ENCODE peak calls at places on chromosomes 5 and 9, in nine cellular contexts. One of them, this sample, is unnamed.

GRCh38 chr5:102200861-102201260 is 95.2 kb downstream of the SLCO4C1 start:
- DNase-seq in NB4: no peak
- DNase-seq in NCI-H2081: no peak
- DNase-seq in OCI-M1: no peak
- DNase-seq in COR-L47: no peak
- DNase-seq in ACHN: no peak
- DNase-seq in skeletal muscle cell: no peak
- DNase-seq in H54: no peak
- DNase-seq in T-helper 2 cell: no peak
- DNase-seq in this sample: no peak

GRCh38 chr9:124439086-124439485 is 11.2 kb upstream of the ADGRD2 start:
- DNase-seq in NB4: no peak
- DNase-seq in NCI-H2081: no peak
- DNase-seq in OCI-M1: no peak
- DNase-seq in COR-L47: no peak
- DNase-seq in ACHN: no peak
- DNase-seq in skeletal muscle cell: no peak
- DNase-seq in H54: no peak
- DNase-seq in T-helper 2 cell: no peak
- DNase-seq in this sample: no peak

GRCh38 chr5:9324348-9325056 is 221.4 kb downstream of the SEMA5A start:
- DNase-seq in NB4: no peak
- DNase-seq in NCI-H2081: no peak
- DNase-seq in OCI-M1: no peak
- DNase-seq in COR-L47: no peak
- DNase-seq in ACHN: no peak
- DNase-seq in skeletal muscle cell: peak
- DNase-seq in H54: no peak
- DNase-seq in T-helper 2 cell: no peak
- DNase-seq in this sample: no peak

GRCh38 chr5:1555011-1555807 is 31.4 kb upstream of the LPCAT1 start:
- DNase-seq in NB4: peak
- DNase-seq in NCI-H2081: no peak
- DNase-seq in OCI-M1: no peak
- DNase-seq in COR-L47: peak
- DNase-seq in ACHN: peak
- DNase-seq in skeletal muscle cell: peak
- DNase-seq in H54: peak
- DNase-seq in T-helper 2 cell: no peak
- DNase-seq in this sample: no peak

GRCh38 chr9:16661816-16662215 is 208.7 kb downstream of the BNC2 start:
- DNase-seq in NB4: no peak
- DNase-seq in NCI-H2081: no peak
- DNase-seq in OCI-M1: no peak
- DNase-seq in COR-L47: no peak
- DNase-seq in ACHN: no peak
- DNase-seq in skeletal muscle cell: no peak
- DNase-seq in H54: no peak
- DNase-seq in T-helper 2 cell: no peak
- DNase-seq in this sample: no peak

GRCh38 chr9:107793541-107793940 is 304.0 kb upstream of the KLF4 start:
- DNase-seq in NB4: peak
- DNase-seq in NCI-H2081: no peak
- DNase-seq in OCI-M1: no peak
- DNase-seq in COR-L47: no peak
- DNase-seq in ACHN: no peak
- DNase-seq in skeletal muscle cell: peak
- DNase-seq in H54: no peak
- DNase-seq in T-helper 2 cell: no peak
- DNase-seq in this sample: no peak

GRCh38 chr9:116262421-116262820 is 108.8 kb downstream of the PAPPA start:
- DNase-seq in NB4: no peak
- DNase-seq in NCI-H2081: no peak
- DNase-seq in OCI-M1: no peak
- DNase-seq in COR-L47: no peak
- DNase-seq in ACHN: no peak
- DNase-seq in skeletal muscle cell: no peak
- DNase-seq in H54: no peak
- DNase-seq in T-helper 2 cell: no peak
- DNase-seq in this sample: peak

GRCh38 chr9:92044945-92045344 is 70.3 kb downstream of the SPTLC1 start:
- DNase-seq in NB4: no peak
- DNase-seq in NCI-H2081: no peak
- DNase-seq in OCI-M1: peak
- DNase-seq in COR-L47: no peak
- DNase-seq in ACHN: no peak
- DNase-seq in skeletal muscle cell: no peak
- DNase-seq in H54: no peak
- DNase-seq in T-helper 2 cell: no peak
- DNase-seq in this sample: no peak

GRCh38 chr5:92372766-92373165 is 989.6 kb upstream of the ARRDC3 start:
- DNase-seq in NB4: no peak
- DNase-seq in NCI-H2081: no peak
- DNase-seq in OCI-M1: no peak
- DNase-seq in COR-L47: no peak
- DNase-seq in ACHN: peak
- DNase-seq in skeletal muscle cell: no peak
- DNase-seq in H54: no peak
- DNase-seq in T-helper 2 cell: no peak
- DNase-seq in this sample: no peak

GRCh38 chr5:154573011-154573410 is 95.0 kb upstream of the HAND1 start:
- DNase-seq in NB4: no peak
- DNase-seq in NCI-H2081: no peak
- DNase-seq in OCI-M1: no peak
- DNase-seq in COR-L47: no peak
- DNase-seq in ACHN: no peak
- DNase-seq in skeletal muscle cell: no peak
- DNase-seq in H54: no peak
- DNase-seq in T-helper 2 cell: no peak
- DNase-seq in this sample: no peak

GRCh38 chr9:36991516-36992134 is 42.4 kb downstream of the PAX5 start:
- DNase-seq in NB4: peak
- DNase-seq in NCI-H2081: peak
- DNase-seq in OCI-M1: peak
- DNase-seq in COR-L47: peak
- DNase-seq in ACHN: peak
- DNase-seq in skeletal muscle cell: no peak
- DNase-seq in H54: no peak
- DNase-seq in T-helper 2 cell: no peak
- DNase-seq in this sample: peak

GRCh38 chr9:37914701-37915358 is 10.9 kb upstream of the SLC25A51 start:
- DNase-seq in NB4: no peak
- DNase-seq in NCI-H2081: no peak
- DNase-seq in OCI-M1: no peak
- DNase-seq in COR-L47: no peak
- DNase-seq in ACHN: no peak
- DNase-seq in skeletal muscle cell: no peak
- DNase-seq in H54: no peak
- DNase-seq in T-helper 2 cell: no peak
- DNase-seq in this sample: no peak

GRCh38 chr5:95823738-95824609 is 1.4 kb upstream of the GLRX start:
- DNase-seq in NB4: peak
- DNase-seq in NCI-H2081: no peak
- DNase-seq in OCI-M1: peak
- DNase-seq in COR-L47: no peak
- DNase-seq in ACHN: peak
- DNase-seq in skeletal muscle cell: peak
- DNase-seq in H54: peak
- DNase-seq in T-helper 2 cell: no peak
- DNase-seq in this sample: no peak

GRCh38 chr9:116437411-116438370 is 249.4 kb upstream of the TRIM32 start:
- DNase-seq in NB4: no peak
- DNase-seq in NCI-H2081: no peak
- DNase-seq in OCI-M1: no peak
- DNase-seq in COR-L47: no peak
- DNase-seq in ACHN: no peak
- DNase-seq in skeletal muscle cell: no peak
- DNase-seq in H54: no peak
- DNase-seq in T-helper 2 cell: no peak
- DNase-seq in this sample: no peak

GRCh38 chr9:94929373-94929764 is 202.9 kb downstream of the AOPEP start:
- DNase-seq in NB4: no peak
- DNase-seq in NCI-H2081: no peak
- DNase-seq in OCI-M1: no peak
- DNase-seq in COR-L47: no peak
- DNase-seq in ACHN: no peak
- DNase-seq in skeletal muscle cell: no peak
- DNase-seq in H54: no peak
- DNase-seq in T-helper 2 cell: no peak
- DNase-seq in this sample: no peak

GRCh38 chr5:171137768-171138540 is 171.1 kb upstream of the TLX3 start:
- DNase-seq in NB4: no peak
- DNase-seq in NCI-H2081: no peak
- DNase-seq in OCI-M1: no peak
- DNase-seq in COR-L47: no peak
- DNase-seq in ACHN: peak
- DNase-seq in skeletal muscle cell: peak
- DNase-seq in H54: no peak
- DNase-seq in T-helper 2 cell: no peak
- DNase-seq in this sample: no peak

GRCh38 chr5:90834711-90835110 is 276.1 kb downstream of the ADGRV1 start:
- DNase-seq in NB4: no peak
- DNase-seq in NCI-H2081: no peak
- DNase-seq in OCI-M1: no peak
- DNase-seq in COR-L47: no peak
- DNase-seq in ACHN: no peak
- DNase-seq in skeletal muscle cell: no peak
- DNase-seq in H54: no peak
- DNase-seq in T-helper 2 cell: no peak
- DNase-seq in this sample: no peak

GRCh38 chr5:685262-686171 is 7.6 kb downstream of the TPPP start:
- DNase-seq in NB4: peak
- DNase-seq in NCI-H2081: no peak
- DNase-seq in OCI-M1: no peak
- DNase-seq in COR-L47: no peak
- DNase-seq in ACHN: no peak
- DNase-seq in skeletal muscle cell: no peak
- DNase-seq in H54: no peak
- DNase-seq in T-helper 2 cell: no peak
- DNase-seq in this sample: no peak

GRCh38 chr5:113170707-113171106 is 194.1 kb downstream of the DCP2 start:
- DNase-seq in NB4: no peak
- DNase-seq in NCI-H2081: no peak
- DNase-seq in OCI-M1: no peak
- DNase-seq in COR-L47: no peak
- DNase-seq in ACHN: no peak
- DNase-seq in skeletal muscle cell: no peak
- DNase-seq in H54: no peak
- DNase-seq in T-helper 2 cell: no peak
- DNase-seq in this sample: peak

GRCh38 chr5:62568800-62569432 is 9.7 kb upstream of the LRRC70 start:
- DNase-seq in NB4: no peak
- DNase-seq in NCI-H2081: no peak
- DNase-seq in OCI-M1: no peak
- DNase-seq in COR-L47: no peak
- DNase-seq in ACHN: no peak
- DNase-seq in skeletal muscle cell: no peak
- DNase-seq in H54: no peak
- DNase-seq in T-helper 2 cell: no peak
- DNase-seq in this sample: no peak

GRCh38 chr5:35815089-35815936 is 41.4 kb upstream of the IL7R start:
- DNase-seq in NB4: peak
- DNase-seq in NCI-H2081: peak
- DNase-seq in OCI-M1: peak
- DNase-seq in COR-L47: peak
- DNase-seq in ACHN: no peak
- DNase-seq in skeletal muscle cell: no peak
- DNase-seq in H54: no peak
- DNase-seq in T-helper 2 cell: no peak
- DNase-seq in this sample: peak

GRCh38 chr5:141382469-141383294 is at the start of gene PCDHGA7:
- DNase-seq in NB4: peak
- DNase-seq in NCI-H2081: no peak
- DNase-seq in OCI-M1: no peak
- DNase-seq in COR-L47: no peak
- DNase-seq in ACHN: peak
- DNase-seq in skeletal muscle cell: no peak
- DNase-seq in H54: no peak
- DNase-seq in T-helper 2 cell: no peak
- DNase-seq in this sample: no peak

GRCh38 chr9:126397056-126397455 is 70.4 kb downstream of the MVB12B start:
- DNase-seq in NB4: peak
- DNase-seq in NCI-H2081: no peak
- DNase-seq in OCI-M1: peak
- DNase-seq in COR-L47: no peak
- DNase-seq in ACHN: no peak
- DNase-seq in skeletal muscle cell: no peak
- DNase-seq in H54: no peak
- DNase-seq in T-helper 2 cell: no peak
- DNase-seq in this sample: no peak

GRCh38 chr9:133406480-133407307 is 11.1 kb downstream of the REXO4 start:
- DNase-seq in NB4: peak
- DNase-seq in NCI-H2081: peak
- DNase-seq in OCI-M1: peak
- DNase-seq in COR-L47: peak
- DNase-seq in ACHN: peak
- DNase-seq in skeletal muscle cell: no peak
- DNase-seq in H54: peak
- DNase-seq in T-helper 2 cell: peak
- DNase-seq in this sample: peak

GRCh38 chr5:124034963-124035362 is 523.0 kb downstream of the CSNK1G3 start:
- DNase-seq in NB4: no peak
- DNase-seq in NCI-H2081: no peak
- DNase-seq in OCI-M1: no peak
- DNase-seq in COR-L47: no peak
- DNase-seq in ACHN: no peak
- DNase-seq in skeletal muscle cell: no peak
- DNase-seq in H54: no peak
- DNase-seq in T-helper 2 cell: no peak
- DNase-seq in this sample: no peak

GRCh38 chr9:127180457-127181314 is 58.3 kb upstream of the ANGPTL2 start:
- DNase-seq in NB4: no peak
- DNase-seq in NCI-H2081: no peak
- DNase-seq in OCI-M1: no peak
- DNase-seq in COR-L47: no peak
- DNase-seq in ACHN: no peak
- DNase-seq in skeletal muscle cell: no peak
- DNase-seq in H54: no peak
- DNase-seq in T-helper 2 cell: no peak
- DNase-seq in this sample: peak

GRCh38 chr9:97510797-97511761 is 9.6 kb downstream of the TMOD1 start:
- DNase-seq in NB4: no peak
- DNase-seq in NCI-H2081: no peak
- DNase-seq in OCI-M1: no peak
- DNase-seq in COR-L47: no peak
- DNase-seq in ACHN: peak
- DNase-seq in skeletal muscle cell: no peak
- DNase-seq in H54: peak
- DNase-seq in T-helper 2 cell: no peak
- DNase-seq in this sample: no peak

GRCh38 chr9:129888085-129888808 is 53.0 kb downstream of the USP20 start:
- DNase-seq in NB4: peak
- DNase-seq in NCI-H2081: no peak
- DNase-seq in OCI-M1: peak
- DNase-seq in COR-L47: no peak
- DNase-seq in ACHN: no peak
- DNase-seq in skeletal muscle cell: no peak
- DNase-seq in H54: no peak
- DNase-seq in T-helper 2 cell: peak
- DNase-seq in this sample: no peak

GRCh38 chr9:1120500-1120899 is 70.3 kb downstream of the DMRT2 start:
- DNase-seq in NB4: no peak
- DNase-seq in NCI-H2081: no peak
- DNase-seq in OCI-M1: no peak
- DNase-seq in COR-L47: no peak
- DNase-seq in ACHN: no peak
- DNase-seq in skeletal muscle cell: no peak
- DNase-seq in H54: no peak
- DNase-seq in T-helper 2 cell: no peak
- DNase-seq in this sample: no peak

GRCh38 chr5:75023368-75024159 is 28.8 kb downstream of the GCNT4 start:
- DNase-seq in NB4: no peak
- DNase-seq in NCI-H2081: no peak
- DNase-seq in OCI-M1: no peak
- DNase-seq in COR-L47: no peak
- DNase-seq in ACHN: no peak
- DNase-seq in skeletal muscle cell: no peak
- DNase-seq in H54: no peak
- DNase-seq in T-helper 2 cell: no peak
- DNase-seq in this sample: no peak

GRCh38 chr5:150623152-150623877 is 17.1 kb upstream of the SYNPO start:
- DNase-seq in NB4: no peak
- DNase-seq in NCI-H2081: no peak
- DNase-seq in OCI-M1: no peak
- DNase-seq in COR-L47: no peak
- DNase-seq in ACHN: no peak
- DNase-seq in skeletal muscle cell: no peak
- DNase-seq in H54: no peak
- DNase-seq in T-helper 2 cell: no peak
- DNase-seq in this sample: no peak